ENCODE peak calls at places on chromosomes 11 and 22, in seven cellular contexts. One of them, this sample, is unnamed.

GRCh38 chr11:66981976-66982578 is 7.0 kb downstream of the C11orf86 start:
- DNase-seq in HFFc6: peak
- DNase-seq in left ventricle myocardium inferior: peak
- DNase-seq in SK-N-SH: peak
- DNase-seq in testis: peak
- DNase-seq in right atrium auricular region: peak
- DNase-seq in cardiac fibroblast: peak
- DNase-seq in this sample: no peak

GRCh38 chr11:76628408-76628947 is 42.1 kb downstream of the LRRC32 start:
- DNase-seq in HFFc6: no peak
- DNase-seq in left ventricle myocardium inferior: no peak
- DNase-seq in SK-N-SH: no peak
- DNase-seq in testis: no peak
- DNase-seq in right atrium auricular region: peak
- DNase-seq in cardiac fibroblast: no peak
- DNase-seq in this sample: no peak

GRCh38 chr11:2417856-2418705 is 17.5 kb downstream of the TSSC4 start:
- DNase-seq in HFFc6: no peak
- DNase-seq in left ventricle myocardium inferior: no peak
- DNase-seq in SK-N-SH: no peak
- DNase-seq in testis: no peak
- DNase-seq in right atrium auricular region: no peak
- DNase-seq in cardiac fibroblast: no peak
- DNase-seq in this sample: no peak

GRCh38 chr11:87254582-87254981 is 216.8 kb downstream of the TMEM135 start:
- DNase-seq in HFFc6: no peak
- DNase-seq in left ventricle myocardium inferior: no peak
- DNase-seq in SK-N-SH: no peak
- DNase-seq in testis: no peak
- DNase-seq in right atrium auricular region: no peak
- DNase-seq in cardiac fibroblast: no peak
- DNase-seq in this sample: no peak

GRCh38 chr22:17430298-17430900 is 61.1 kb downstream of the CECR2 start:
- DNase-seq in HFFc6: no peak
- DNase-seq in left ventricle myocardium inferior: no peak
- DNase-seq in SK-N-SH: no peak
- DNase-seq in testis: peak
- DNase-seq in right atrium auricular region: no peak
- DNase-seq in cardiac fibroblast: peak
- DNase-seq in this sample: no peak

GRCh38 chr22:46672731-46673130 is 52.5 kb downstream of the GRAMD4 start:
- DNase-seq in HFFc6: no peak
- DNase-seq in left ventricle myocardium inferior: no peak
- DNase-seq in SK-N-SH: no peak
- DNase-seq in testis: peak
- DNase-seq in right atrium auricular region: no peak
- DNase-seq in cardiac fibroblast: no peak
- DNase-seq in this sample: no peak

GRCh38 chr11:134890446-134890845 is 478.4 kb upstream of the B3GAT1 start:
- DNase-seq in HFFc6: no peak
- DNase-seq in left ventricle myocardium inferior: no peak
- DNase-seq in SK-N-SH: no peak
- DNase-seq in testis: no peak
- DNase-seq in right atrium auricular region: no peak
- DNase-seq in cardiac fibroblast: no peak
- DNase-seq in this sample: no peak

GRCh38 chr11:65423516-65424199 is 1.1 kb downstream of the NEAT1 start:
- DNase-seq in HFFc6: peak
- DNase-seq in left ventricle myocardium inferior: peak
- DNase-seq in SK-N-SH: peak
- DNase-seq in testis: peak
- DNase-seq in right atrium auricular region: no peak
- DNase-seq in cardiac fibroblast: no peak
- DNase-seq in this sample: no peak

GRCh38 chr11:103883856-103884255 is 152.6 kb upstream of the DDI1 start:
- DNase-seq in HFFc6: no peak
- DNase-seq in left ventricle myocardium inferior: no peak
- DNase-seq in SK-N-SH: no peak
- DNase-seq in testis: no peak
- DNase-seq in right atrium auricular region: no peak
- DNase-seq in cardiac fibroblast: no peak
- DNase-seq in this sample: no peak

GRCh38 chr11:68215087-68215445 is 2.0 kb upstream of the KMT5B start:
- DNase-seq in HFFc6: no peak
- DNase-seq in left ventricle myocardium inferior: no peak
- DNase-seq in SK-N-SH: peak
- DNase-seq in testis: no peak
- DNase-seq in right atrium auricular region: no peak
- DNase-seq in cardiac fibroblast: no peak
- DNase-seq in this sample: peak

GRCh38 chr11:131070365-131070764 is 154.1 kb upstream of the SNX19 start:
- DNase-seq in HFFc6: no peak
- DNase-seq in left ventricle myocardium inferior: no peak
- DNase-seq in SK-N-SH: no peak
- DNase-seq in testis: no peak
- DNase-seq in right atrium auricular region: no peak
- DNase-seq in cardiac fibroblast: no peak
- DNase-seq in this sample: no peak

GRCh38 chr11:131063638-131064037 is 147.4 kb upstream of the SNX19 start:
- DNase-seq in HFFc6: no peak
- DNase-seq in left ventricle myocardium inferior: no peak
- DNase-seq in SK-N-SH: no peak
- DNase-seq in testis: no peak
- DNase-seq in right atrium auricular region: no peak
- DNase-seq in cardiac fibroblast: no peak
- DNase-seq in this sample: no peak

GRCh38 chr11:131066551-131066950 is 150.3 kb upstream of the SNX19 start:
- DNase-seq in HFFc6: no peak
- DNase-seq in left ventricle myocardium inferior: no peak
- DNase-seq in SK-N-SH: no peak
- DNase-seq in testis: no peak
- DNase-seq in right atrium auricular region: no peak
- DNase-seq in cardiac fibroblast: no peak
- DNase-seq in this sample: no peak

GRCh38 chr11:131065435-131066295 is 149.4 kb upstream of the SNX19 start:
- DNase-seq in HFFc6: no peak
- DNase-seq in left ventricle myocardium inferior: no peak
- DNase-seq in SK-N-SH: no peak
- DNase-seq in testis: no peak
- DNase-seq in right atrium auricular region: no peak
- DNase-seq in cardiac fibroblast: no peak
- DNase-seq in this sample: no peak

GRCh38 chr11:131064373-131064991 is 148.2 kb upstream of the SNX19 start:
- DNase-seq in HFFc6: peak
- DNase-seq in left ventricle myocardium inferior: peak
- DNase-seq in SK-N-SH: peak
- DNase-seq in testis: peak
- DNase-seq in right atrium auricular region: no peak
- DNase-seq in cardiac fibroblast: peak
- DNase-seq in this sample: peak
- TF ChIP-seq CTCF in HFFc6: peak
- TF ChIP-seq CTCF in left ventricle myocardium inferior: peak
- TF ChIP-seq CTCF in SK-N-SH: peak
- TF ChIP-seq CTCF in testis: peak
- TF ChIP-seq CTCF in right atrium auricular region: peak
- TF ChIP-seq CTCF in cardiac fibroblast: peak
- TF ChIP-seq CTCF in this sample: peak

DNA sequence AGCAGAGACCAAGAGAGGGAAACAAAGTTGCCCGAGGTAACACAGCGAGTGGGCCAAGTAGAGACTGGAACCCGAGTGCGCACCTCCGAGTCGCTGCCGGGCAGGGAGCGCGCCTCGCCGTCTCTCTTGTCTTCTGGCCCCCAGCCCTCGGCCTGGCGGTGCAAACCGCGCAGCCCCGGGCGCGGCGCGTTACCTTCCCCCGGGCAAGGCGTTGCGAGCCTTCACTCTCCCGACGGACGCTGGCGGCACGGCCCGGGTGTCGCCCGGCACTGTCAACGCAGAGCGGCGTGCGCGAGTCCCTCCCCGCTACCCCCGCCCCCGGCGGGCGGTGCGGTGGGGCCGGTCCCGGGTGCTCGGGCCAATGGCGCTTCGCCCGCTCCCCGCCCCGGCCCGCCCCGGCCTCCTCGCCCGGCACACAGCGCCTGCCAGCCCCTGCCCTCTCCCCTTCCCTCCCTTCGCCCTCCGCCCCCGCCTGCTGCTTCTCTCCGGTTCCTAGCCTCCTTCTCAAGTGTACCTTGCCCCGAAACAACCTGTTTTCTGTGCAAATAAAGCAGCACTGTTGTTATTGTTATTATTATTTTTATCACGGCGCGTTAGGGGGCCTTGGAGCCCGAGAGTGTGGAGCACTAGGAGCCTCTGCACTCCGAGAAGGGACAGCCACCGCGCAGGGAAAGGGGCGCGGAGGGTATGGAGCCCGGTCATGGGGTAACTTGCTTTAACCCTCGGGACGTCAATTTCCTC is at the start of gene SYTL2:
- DNase-seq in HFFc6: no peak
- DNase-seq in left ventricle myocardium inferior: peak
- DNase-seq in SK-N-SH: peak
- DNase-seq in testis: peak
- DNase-seq in right atrium auricular region: no peak
- DNase-seq in cardiac fibroblast: peak
- DNase-seq in this sample: peak
- TF ChIP-seq CTCF in HFFc6: peak
- TF ChIP-seq CTCF in left ventricle myocardium inferior: peak
- TF ChIP-seq CTCF in SK-N-SH: no peak
- TF ChIP-seq CTCF in testis: no peak
- TF ChIP-seq CTCF in right atrium auricular region: no peak
- TF ChIP-seq CTCF in cardiac fibroblast: no peak
- TF ChIP-seq CTCF in this sample: no peak

GRCh38 chr22:20153945-20154344 is 3.1 kb upstream of the CCDC188 start:
- DNase-seq in HFFc6: no peak
- DNase-seq in left ventricle myocardium inferior: no peak
- DNase-seq in SK-N-SH: no peak
- DNase-seq in testis: no peak
- DNase-seq in right atrium auricular region: no peak
- DNase-seq in cardiac fibroblast: no peak
- DNase-seq in this sample: no peak
- TF ChIP-seq CTCF in HFFc6: no peak
- TF ChIP-seq CTCF in left ventricle myocardium inferior: no peak
- TF ChIP-seq CTCF in SK-N-SH: no peak
- TF ChIP-seq CTCF in testis: no peak
- TF ChIP-seq CTCF in right atrium auricular region: no peak
- TF ChIP-seq CTCF in cardiac fibroblast: no peak
- TF ChIP-seq CTCF in this sample: no peak

DNA sequence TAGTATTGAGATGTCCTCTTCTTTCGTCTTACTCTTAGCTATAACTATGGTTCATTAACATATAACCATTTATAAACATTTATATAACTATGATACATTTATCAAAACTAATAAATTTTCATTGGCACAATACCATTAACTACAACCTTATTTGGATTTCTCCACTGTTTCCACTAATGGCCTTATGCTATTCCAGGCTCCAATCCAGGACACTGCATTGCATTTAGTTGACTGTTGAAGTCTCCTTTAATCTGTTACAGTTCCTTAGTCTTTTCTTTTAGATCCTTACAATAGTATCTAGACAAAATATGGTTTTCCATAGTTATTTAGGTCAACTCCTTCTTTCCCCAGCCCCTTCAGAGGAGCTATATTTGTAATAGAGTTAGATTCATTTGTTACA is 47.2 kb downstream of the CCDC34 start:
- DNase-seq in HFFc6: no peak
- DNase-seq in left ventricle myocardium inferior: no peak
- DNase-seq in SK-N-SH: no peak
- DNase-seq in testis: no peak
- DNase-seq in right atrium auricular region: no peak
- DNase-seq in cardiac fibroblast: no peak
- DNase-seq in this sample: no peak
- TF ChIP-seq CTCF in HFFc6: no peak
- TF ChIP-seq CTCF in left ventricle myocardium inferior: no peak
- TF ChIP-seq CTCF in SK-N-SH: no peak
- TF ChIP-seq CTCF in testis: no peak
- TF ChIP-seq CTCF in right atrium auricular region: no peak
- TF ChIP-seq CTCF in cardiac fibroblast: no peak
- TF ChIP-seq CTCF in this sample: no peak

DNA sequence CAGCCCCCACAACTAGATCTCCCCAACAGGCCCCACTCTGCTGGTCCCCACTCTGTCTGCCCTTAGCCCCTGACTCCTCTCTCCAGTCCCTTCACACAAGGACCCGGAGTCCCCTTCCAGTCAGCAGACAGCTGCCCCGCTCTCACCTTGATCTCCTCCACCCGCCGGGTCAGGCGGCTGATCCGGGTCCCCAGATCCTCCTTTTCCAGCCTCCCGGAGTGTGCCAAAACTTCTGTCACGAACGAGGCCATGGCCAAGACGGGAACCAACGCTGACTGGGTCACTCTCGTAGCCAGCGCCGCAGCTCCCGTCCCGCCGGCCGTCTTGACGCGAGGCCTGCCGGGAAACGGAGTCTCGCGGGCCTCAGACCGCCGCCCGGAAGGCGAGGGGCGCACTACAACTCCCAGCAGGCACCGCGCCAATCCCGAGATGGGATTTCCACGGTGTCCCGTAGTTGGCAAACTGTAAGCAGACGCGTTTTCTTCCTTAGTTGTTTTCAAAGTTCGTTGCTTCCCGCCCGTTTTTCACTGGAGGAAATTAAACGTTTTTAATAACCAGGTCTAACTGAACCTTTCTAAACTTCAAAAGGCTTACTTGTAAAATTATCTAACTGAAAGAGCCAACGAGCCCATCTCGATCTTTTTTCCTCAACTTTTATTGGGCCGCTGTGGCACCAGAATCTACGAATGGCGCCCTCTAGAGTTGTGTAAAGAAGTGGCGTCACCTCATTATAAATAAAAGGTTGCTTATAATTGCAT is at the start of gene ZW10:
- DNase-seq in HFFc6: peak
- DNase-seq in left ventricle myocardium inferior: peak
- DNase-seq in SK-N-SH: peak
- DNase-seq in testis: peak
- DNase-seq in right atrium auricular region: peak
- DNase-seq in cardiac fibroblast: peak
- DNase-seq in this sample: peak
- TF ChIP-seq CTCF in HFFc6: peak
- TF ChIP-seq CTCF in left ventricle myocardium inferior: peak
- TF ChIP-seq CTCF in SK-N-SH: peak
- TF ChIP-seq CTCF in testis: peak
- TF ChIP-seq CTCF in right atrium auricular region: peak
- TF ChIP-seq CTCF in cardiac fibroblast: peak
- TF ChIP-seq CTCF in this sample: peak

This sample was measured in GM13977.